ENCODE peak calls at places on chromosome 18, in six cellular contexts. U is fibroblast of mammary gland; G is fibroblast of lung; I is AG04450; N is CD8-positive, alpha-beta T cell; T is foreskin fibroblast. E is an unnamed sample.

GRCh38 chr18:57913686-57914085 is 110.6 kb upstream of the ATP8B1 start:
- DNase-seq in U (no peak), G (no peak), I (no peak), N (no peak), T (no peak), E (no peak)

GRCh38 chr18:75341897-75342296 is 85.6 kb downstream of the SMIM21 start:
- DNase-seq in U (no peak), G (no peak), I (no peak), N (no peak), T (no peak), E (no peak)

GRCh38 chr18:48002933-48003365 is 72.5 kb upstream of the SMAD2 start:
- DNase-seq in U (no peak), G (peak), I (no peak), N (no peak), T (peak), E (peak)

GRCh38 chr18:57077786-57078552 is 68.9 kb upstream of the BOD1L2 start:
- DNase-seq in U (no peak), G (no peak), I (no peak), N (peak), T (no peak), E (no peak)

GRCh38 chr18:56168049-56168781 is 470.2 kb downstream of the TXNL1 start:
- DNase-seq in U (peak), G (peak), I (peak), N (no peak), T (peak), E (peak)

GRCh38 chr18:48079885-48080284 is 149.4 kb upstream of the SMAD2 start:
- DNase-seq in U (no peak), G (no peak), I (no peak), N (no peak), T (no peak), E (no peak)

GRCh38 chr18:48634975-48635374 is 96.1 kb downstream of the CTIF start:
- DNase-seq in U (no peak), G (no peak), I (no peak), N (no peak), T (no peak), E (no peak)

GRCh38 chr18:66682855-66683322 is 79.0 kb upstream of the CDH19 start:
- DNase-seq in U (no peak), G (no peak), I (no peak), N (no peak), T (peak), E (no peak)

GRCh38 chr18:45667056-45667455 is 51.8 kb downstream of the SLC14A2 start:
- DNase-seq in U (no peak), G (no peak), I (no peak), N (no peak), T (no peak), E (no peak)

GRCh38 chr18:55234366-55235093 is 275.3 kb upstream of the CCDC68 start:
- DNase-seq in U (peak), G (peak), I (peak), N (peak), T (peak), E (peak)

GRCh38 chr18:12236934-12237832 is 17.0 kb upstream of the CIDEA start:
- DNase-seq in U (peak), G (peak), I (no peak), N (peak), T (peak), E (peak)
- TF ChIP-seq CTCF in U (peak), G (peak), I (peak), N (peak), T (peak), E (peak)

DNA sequence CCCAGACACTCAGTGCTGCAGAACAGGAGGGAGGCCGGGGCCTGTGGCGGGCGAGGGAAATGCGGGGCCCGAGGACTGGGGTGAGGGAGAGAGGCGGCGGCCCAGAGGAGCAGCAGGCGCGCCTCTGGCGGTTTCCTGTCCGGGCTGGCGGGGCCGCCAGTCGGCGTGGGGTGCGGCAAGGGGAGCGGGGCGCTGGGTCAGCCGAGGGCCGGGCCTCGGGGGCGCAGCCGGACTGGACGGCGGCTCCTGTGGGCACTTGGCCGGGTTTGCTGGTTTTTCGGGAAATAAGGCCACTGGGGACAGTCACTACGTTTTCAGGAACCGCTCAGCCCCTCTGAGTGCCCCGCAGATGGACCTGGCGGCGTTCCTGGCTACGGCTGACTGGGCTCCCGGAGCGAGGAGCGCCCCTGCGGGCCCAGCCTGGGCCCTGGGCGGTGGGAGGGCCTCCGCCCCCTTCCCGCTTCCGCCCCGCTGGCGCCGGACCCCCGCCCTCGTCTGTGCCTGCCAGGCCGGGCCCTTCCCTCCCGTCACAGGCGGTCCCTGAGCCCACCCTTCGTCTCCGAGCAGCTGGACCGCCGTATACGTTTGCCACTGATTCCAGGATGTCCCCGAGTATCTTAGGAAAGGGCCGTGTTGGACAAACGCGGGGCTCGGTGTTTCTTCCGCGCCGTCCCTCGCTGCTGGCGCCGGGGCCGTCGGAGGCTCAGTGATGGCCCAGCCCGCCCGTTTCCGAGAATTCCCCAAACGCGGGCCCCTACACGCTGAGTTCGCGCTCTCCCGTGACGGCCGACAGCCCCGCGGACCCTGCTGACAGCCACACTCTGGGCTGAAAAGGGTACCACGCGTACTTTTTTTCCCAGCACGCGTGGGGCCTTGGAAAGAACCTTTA is 84.6 kb downstream of the FAM210A start:
- DNase-seq in U (no peak), G (no peak), I (no peak), N (no peak), T (no peak), E (no peak)
- H3K4me3 ChIP-seq in U (no peak), G (no peak), I (peak), N (no peak), T (no peak), E (peak)

GRCh38 chr18:59268127-59268721 is 5.0 kb downstream of the RAX start:
- DNase-seq in U (no peak), G (no peak), I (no peak), N (no peak), T (no peak), E (no peak)

GRCh38 chr18:59269563-59270214 is 3.6 kb downstream of the RAX start:
- DNase-seq in U (no peak), G (no peak), I (no peak), N (no peak), T (no peak), E (no peak)

GRCh38 chr18:59267511-59268126 is 5.6 kb downstream of the RAX start:
- DNase-seq in U (no peak), G (no peak), I (no peak), N (no peak), T (peak), E (no peak)

GRCh38 chr18:59270689-59271257 is 2.5 kb downstream of the RAX start:
- DNase-seq in U (no peak), G (no peak), I (no peak), N (no peak), T (no peak), E (no peak)

DNA sequence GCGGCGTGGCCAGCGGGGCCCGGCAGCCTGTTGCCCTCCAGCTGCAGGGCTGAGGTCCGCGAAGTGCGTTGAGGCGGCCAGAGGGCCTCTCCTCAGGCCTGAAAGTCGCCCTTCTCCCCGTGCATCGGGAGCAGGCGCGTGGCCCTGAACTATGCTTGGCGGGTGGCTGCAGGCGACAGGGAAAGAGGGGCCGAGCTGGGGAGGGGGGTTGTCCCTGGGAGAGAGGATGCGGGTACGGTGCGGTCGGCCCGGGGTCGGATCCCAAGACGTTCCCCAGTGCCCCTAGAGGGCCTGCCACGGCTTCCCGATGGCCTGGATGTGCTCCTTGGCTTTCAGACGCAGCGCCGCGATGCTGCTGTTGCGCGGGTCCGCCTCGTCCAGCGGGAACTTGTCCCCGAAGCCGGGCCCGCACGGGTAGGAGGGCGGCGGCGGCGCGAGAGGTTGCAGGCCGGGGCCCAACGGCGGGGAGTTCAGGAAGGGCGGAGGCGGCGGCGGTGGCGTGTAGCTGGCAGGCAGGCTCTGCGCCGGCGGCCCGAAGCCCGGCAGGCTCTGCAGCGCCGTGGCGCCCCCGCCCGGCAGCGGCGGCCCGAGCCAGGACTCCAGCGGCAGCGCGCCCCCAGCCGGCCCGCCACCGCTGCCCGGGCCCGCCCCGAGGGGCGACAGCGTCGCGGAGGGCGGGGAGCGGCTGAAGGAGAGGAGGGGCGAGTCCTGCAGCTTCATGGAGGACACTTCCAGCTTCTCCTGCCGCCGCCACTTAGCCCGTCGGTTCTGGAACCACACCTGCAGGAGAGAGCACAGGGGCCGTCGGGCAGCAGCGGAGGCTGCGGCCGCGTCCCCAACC is 4.3 kb downstream of the RAX start:
- DNase-seq in U (peak), G (peak), I (no peak), N (no peak), T (peak), E (peak)
- TF ChIP-seq CTCF in U (no peak), G (no peak), I (no peak), N (no peak), T (no peak), E (no peak)

DNA sequence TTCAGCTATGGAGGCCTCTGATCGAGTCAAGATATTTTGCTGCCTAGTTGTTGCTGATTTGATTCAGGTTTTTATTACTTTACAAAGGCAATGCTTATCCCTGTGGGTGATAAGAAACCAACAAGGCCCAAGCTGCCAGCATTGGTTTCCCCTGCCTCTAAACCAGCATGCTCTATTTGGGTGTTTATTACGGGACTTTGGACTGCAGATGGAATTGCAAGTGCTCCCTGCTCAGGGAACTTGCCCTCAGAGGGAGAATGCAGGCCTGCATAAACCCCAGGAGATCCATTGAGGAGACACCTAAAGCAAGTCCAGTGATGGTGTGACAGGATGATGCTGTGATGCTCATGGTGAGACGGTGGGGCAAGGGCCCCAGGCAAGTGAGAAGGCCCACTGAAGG is 172.1 kb downstream of the VAPA start:
- DNase-seq in U (no peak), G (no peak), I (no peak), N (no peak), T (no peak), E (no peak)
- H3K4me3 ChIP-seq in U (no peak), G (no peak), I (no peak), N (no peak), T (no peak), E (no peak)

E was measured in fibroblast of villous mesenchyme.